ENCODE peak calls at places on chromosomes 16 and 17, in five cellular contexts. O is A549, N is GM20000, K is NCI-H345, C is fibroblast of lung. E is an unnamed sample.

GRCh38 chr16:10090816-10091215 is 91.4 kb downstream of the GRIN2A start:
- DNase-seq in O (no peak), N (no peak), K (no peak), C (no peak), E (no peak)

GRCh38 chr17:19470529-19471261 is 59.7 kb downstream of the RNF112 start:
- DNase-seq in O (no peak), N (no peak), K (peak), C (peak), E (no peak)

GRCh38 chr16:86151372-86151950 is 252.5 kb downstream of the IRF8 start:
- DNase-seq in O (no peak), N (no peak), K (no peak), C (no peak), E (no peak)

GRCh38 chr16:84548971-84549844 is 44.7 kb upstream of the MEAK7 start:
- DNase-seq in O (no peak), N (no peak), K (no peak), C (no peak), E (no peak)

GRCh38 chr17:40247926-40248495 is 28.9 kb downstream of the WIPF2 start:
- DNase-seq in O (no peak), N (no peak), K (no peak), C (no peak), E (no peak)

GRCh38 chr16:4395055-4395726 is 21.2 kb downstream of the CORO7 start:
- DNase-seq in O (no peak), N (no peak), K (no peak), C (no peak), E (no peak)

GRCh38 chr17:70629902-70630301 is 460.6 kb downstream of the KCNJ2 start:
- DNase-seq in O (peak), N (no peak), K (no peak), C (peak), E (no peak)

GRCh38 chr16:50539053-50539615 is 9.1 kb upstream of the NKD1 start:
- DNase-seq in O (no peak), N (no peak), K (no peak), C (no peak), E (no peak)

GRCh38 chr17:41959336-41960095 is 7.1 kb upstream of the CNP start:
- DNase-seq in O (peak), N (peak), K (no peak), C (peak), E (peak)

GRCh38 chr16:16158741-16159374 is 64.4 kb downstream of the ABCC6 start:
- DNase-seq in O (no peak), N (no peak), K (no peak), C (peak), E (no peak)

GRCh38 chr17:17778308-17779014 is 58.3 kb downstream of the SREBF1 start:
- DNase-seq in O (no peak), N (no peak), K (no peak), C (peak), E (peak)

GRCh38 chr17:28982191-28982793 is 23.5 kb downstream of the SEZ6 start:
- DNase-seq in O (no peak), N (peak), K (no peak), C (no peak), E (no peak)

GRCh38 chr16:67199011-67199807 is at the start of gene ELMO3:
- DNase-seq in O (no peak), N (no peak), K (peak), C (no peak), E (no peak)

GRCh38 chr16:86243571-86244154 is 266.7 kb upstream of the FOXF1 start:
- DNase-seq in O (no peak), N (no peak), K (no peak), C (no peak), E (no peak)

GRCh38 chr16:85474808-85475207 is 138.3 kb upstream of the GSE1 start:
- DNase-seq in O (no peak), N (no peak), K (no peak), C (no peak), E (no peak)

GRCh38 chr17:58007781-58008706 is 998 bp upstream of the SRSF1 start:
- DNase-seq in O (no peak), N (no peak), K (no peak), C (no peak), E (no peak)

GRCh38 chr16:88705746-88706287 is 391 bp downstream of the RNF166 start:
- DNase-seq in O (no peak), N (peak), K (no peak), C (no peak), E (no peak)

GRCh38 chr16:79265701-79266100 is 334.8 kb downstream of the MAF start:
- DNase-seq in O (no peak), N (no peak), K (no peak), C (no peak), E (no peak)

E was measured in anterior cingulate cortex.